ENCODE peak calls at places on chromosomes 6 and 20, in eight cellular contexts. B is breast epithelium, O is transverse colon, H is suprapubic skin, J is HL-60, D is upper lobe of left lung, Q is H1, E is stomach. L is an unnamed sample.

GRCh38 chr20:4091332-4092135 is 76.2 kb upstream of the RNF24 start:
- DNase-seq in B (peak; percentile 65), O (peak; percentile 66), H (no peak), J (no peak), D (peak; percentile 69), Q (no peak), E (peak; percentile 69), L (no peak)

GRCh38 chr20:63742381-63743024 is 2.9 kb downstream of the SLC2A4RG start:
- DNase-seq in B (no peak), O (no peak), H (no peak), J (no peak), D (no peak), Q (no peak), E (no peak), L (no peak)

GRCh38 chr6:167980911-167981310 is 16.6 kb upstream of the KIF25 start:
- DNase-seq in B (no peak), O (no peak), H (peak; percentile 46), J (no peak), D (no peak), Q (no peak), E (no peak), L (no peak)

GRCh38 chr20:44780226-44780625 is 30.1 kb downstream of the RIMS4 start:
- DNase-seq in B (no peak), O (peak; percentile 15), H (no peak), J (peak; percentile 8), D (no peak), Q (no peak), E (no peak), L (no peak)

GRCh38 chr6:189676-190075 is 102.6 kb upstream of the DUSP22 start:
- DNase-seq in B (no peak), O (no peak), H (no peak), J (no peak), D (no peak), Q (no peak), E (no peak), L (no peak)

GRCh38 chr20:11452326-11452725 is 465.4 kb upstream of the BTBD3 start:
- DNase-seq in B (no peak), O (no peak), H (no peak), J (no peak), D (no peak), Q (no peak), E (no peak), L (no peak)

GRCh38 chr6:139597781-139598368 is 223.4 kb upstream of the CITED2 start:
- DNase-seq in B (no peak), O (peak; percentile 86), H (peak; percentile 81), J (no peak), D (peak; percentile 54), Q (no peak), E (peak; percentile 80), L (peak; percentile 86)

GRCh38 chr6:23224540-23224939 is 655.2 kb downstream of the HDGFL1 start:
- DNase-seq in B (no peak), O (no peak), H (no peak), J (no peak), D (no peak), Q (no peak), E (no peak), L (no peak)

GRCh38 chr6:106866875-106867658 is 107.5 kb downstream of the CD24 start:
- DNase-seq in B (no peak), O (no peak), H (no peak), J (no peak), D (no peak), Q (no peak), E (no peak), L (no peak)

GRCh38 chr20:17925300-17925939 is 43.2 kb downstream of the SNX5 start:
- DNase-seq in B (no peak), O (peak; percentile 81), H (no peak), J (no peak), D (no peak), Q (no peak), E (no peak), L (no peak)

GRCh38 chr20:35734374-35734773 is 7.7 kb downstream of the RBM39 start:
- DNase-seq in B (no peak), O (no peak), H (no peak), J (no peak), D (no peak), Q (no peak), E (no peak), L (no peak)
- H3K4me3 ChIP-seq in B (no peak overlapping the region), O (no peak overlapping the region), H (no peak overlapping the region), J (no peak overlapping the region), D (no peak overlapping the region), Q (no peak overlapping the region), E (no peak overlapping the region), L (no peak overlapping the region)

DNA sequence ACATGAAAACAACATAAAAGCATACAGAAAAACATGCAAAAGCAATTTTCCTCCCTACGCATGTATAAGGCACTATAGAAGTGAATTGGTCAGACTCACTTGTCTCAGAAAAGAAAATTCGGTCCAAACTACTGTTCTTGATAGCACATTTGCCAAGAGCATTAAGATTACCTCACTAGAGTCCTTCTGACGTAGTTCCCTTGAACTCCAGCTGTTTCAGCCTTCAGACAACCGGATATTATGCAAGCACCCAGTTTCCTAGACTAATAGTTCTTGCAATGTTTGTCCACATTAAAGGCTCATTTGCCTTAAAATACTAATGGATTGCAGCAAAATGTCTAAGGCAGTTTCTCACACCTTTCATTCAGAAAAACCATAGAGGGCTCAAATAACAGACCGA is 2.5 kb upstream of the CASS4 start:
- DNase-seq in B (no peak), O (no peak), H (no peak), J (peak; percentile 75), D (no peak), Q (no peak), E (no peak), L (no peak)
- TF ChIP-seq POLR2AphosphoS5 in B (no peak), O (no peak), H (no peak), J (no peak), D (no peak), Q (no peak), E (no peak), L (peak; percentile 33)

DNA sequence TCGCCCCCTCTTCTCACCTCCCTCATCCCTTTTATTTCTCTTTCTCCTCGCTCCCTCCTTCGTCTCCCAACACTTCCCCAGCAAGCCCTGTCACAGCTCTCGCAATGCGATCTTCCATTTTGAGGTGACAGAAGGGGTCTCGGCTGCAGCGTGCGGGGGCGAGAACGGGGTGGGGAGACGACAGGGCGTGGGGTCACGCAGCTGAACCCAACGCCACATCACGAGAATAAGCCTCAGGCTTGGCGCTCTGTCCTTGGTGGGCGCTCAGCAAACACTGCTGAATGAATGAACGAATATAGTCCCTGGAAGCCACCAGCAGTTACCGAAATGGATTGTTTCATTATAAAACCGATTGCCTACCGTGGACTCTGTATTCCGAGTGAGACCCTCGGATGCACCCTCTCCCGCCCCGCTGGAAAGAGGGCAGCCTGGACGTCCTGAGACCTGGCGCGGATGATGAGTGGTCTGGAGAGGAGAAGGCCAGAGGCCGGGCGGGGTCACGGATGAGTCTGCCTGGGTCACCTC is 3.9 kb downstream of the NRN1 start:
- DNase-seq in B (no peak), O (no peak), H (no peak), J (no peak), D (no peak), Q (no peak), E (no peak), L (no peak)
- H3K4me3 ChIP-seq in B (peak overlapping the region; percentile 69), O (no peak overlapping the region), H (peak overlapping the region; percentile 62), J (peak overlapping the region; percentile 56), D (peak overlapping the region; percentile 53), Q (peak overlapping the region; percentile 36), E (peak overlapping the region; percentile 34), L (peak overlapping the region; percentile 39)

DNA sequence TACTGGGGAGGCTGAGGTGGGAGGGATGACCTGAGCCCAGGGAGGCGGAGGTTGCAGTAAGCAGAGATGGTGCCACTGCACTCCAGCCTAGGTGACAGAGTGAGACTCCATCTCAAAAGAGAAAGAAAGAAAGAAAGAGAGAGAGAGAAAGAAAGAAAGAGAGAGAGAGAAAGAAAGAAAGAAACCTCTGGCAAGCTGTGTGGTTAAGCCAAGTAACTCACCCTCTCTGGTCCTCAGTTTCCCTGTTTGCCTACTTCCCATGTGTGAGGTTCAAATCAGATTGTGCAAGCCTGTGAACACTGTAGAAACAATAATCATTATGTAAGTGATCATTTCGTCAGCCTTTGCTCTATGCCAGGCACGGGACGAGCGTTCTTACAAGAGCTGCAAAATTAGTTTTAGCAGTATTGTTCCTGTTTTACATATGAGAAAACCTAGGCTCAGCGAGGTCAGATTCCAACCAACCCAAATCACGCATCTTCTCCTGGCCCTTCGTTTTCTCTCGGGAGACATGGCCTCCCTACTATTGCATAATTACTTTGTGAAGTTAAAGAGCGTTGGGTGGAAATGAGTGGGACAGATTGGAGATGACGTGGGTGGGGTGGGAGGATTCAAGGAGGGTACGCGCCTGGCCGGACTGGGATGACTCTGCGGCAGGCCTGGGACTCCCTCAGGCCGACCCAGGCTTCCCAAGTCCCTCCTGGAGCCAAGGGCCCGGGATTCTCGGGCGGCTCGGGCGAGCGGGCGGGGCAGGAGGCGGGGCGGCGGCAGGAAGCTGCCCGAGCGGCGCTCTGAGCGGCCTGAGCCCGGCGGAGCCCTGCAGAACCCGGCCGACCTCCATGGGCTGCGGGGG is at the start of gene SNX21:
- DNase-seq in B (peak; percentile 77), O (peak; percentile 83), H (peak; percentile 91), J (peak; percentile 89), D (peak; percentile 78), Q (no peak), E (peak; percentile 77), L (peak; percentile 97)
- TF ChIP-seq POLR2AphosphoS5 in B (peak; percentile 57), O (peak; percentile 33), H (no peak), J (no peak), D (peak; percentile 31), Q (no peak), E (no peak), L (peak; percentile 71)

GRCh38 chr6:125918681-125919566 is 37.6 kb upstream of the HINT3 start:
- DNase-seq in B (no peak), O (peak; percentile 58), H (no peak), J (peak; percentile 45), D (peak; percentile 63), Q (no peak), E (peak; percentile 52), L (peak; percentile 67)
- H3K4me3 ChIP-seq in B (peak overlapping the region; percentile 62), O (peak overlapping the region; percentile 8), H (peak overlapping the region; percentile 39), J (peak overlapping the region; percentile 34), D (peak overlapping the region; percentile 43), Q (no peak overlapping the region), E (peak overlapping the region; percentile 43), L (no peak overlapping the region)

GRCh38 chr6:134178230-134179044 is 126.0 kb upstream of the SLC2A12 start:
- DNase-seq in B (no peak), O (peak; percentile 81), H (peak; percentile 87), J (peak; percentile 61), D (peak; percentile 91), Q (peak; percentile 75), E (peak; percentile 67), L (peak; percentile 86)
- TF ChIP-seq POLR2AphosphoS5 in B (no peak), O (peak; percentile 67), H (no peak), J (no peak), D (peak; percentile 79), Q (no peak), E (peak; percentile 14), L (peak; percentile 15)